ENCODE peak calls at places on chromosomes 2 and 18, in four cellular contexts. V is BJ, R is OCI-LY7, T is nucleus accumbens. B is an unnamed sample.

GRCh38 chr2:9152975-9153402 is 53.6 kb upstream of the ASAP2 start:
- DNase-seq in R (no peak), T (no peak), V (no peak), B (no peak)

GRCh38 chr2:96449637-96450036 is 55.5 kb downstream of the NEURL3 start:
- DNase-seq in R (no peak), V (no peak), T (no peak), B (no peak)

GRCh38 chr18:10015941-10016819 is 102.4 kb downstream of the VAPA start:
- DNase-seq in T (no peak), V (peak; percentile 90), R (peak; percentile 35), B (peak; percentile 96)

GRCh38 chr18:39037925-39038324 is 1472.3 kb upstream of the CELF4 start:
- DNase-seq in V (no peak), R (no peak), T (no peak), B (no peak)

GRCh38 chr2:134917958-134918517 is 584 bp upstream of the CCNT2 start:
- DNase-seq in R (peak; percentile 92), T (no peak), V (peak; percentile 67), B (peak; percentile 4)

GRCh38 chr2:158290225-158290624 is 166.3 kb downstream of the CCDC148 start:
- DNase-seq in R (no peak), V (no peak), T (no peak), B (no peak)

GRCh38 chr2:200310545-200310971 is 4.1 kb downstream of the SPATS2L start:
- DNase-seq in T (no peak), V (no peak), R (no peak), B (no peak)

GRCh38 chr2:46806526-46806925 is 109.1 kb downstream of the MCFD2 start:
- DNase-seq in T (no peak), R (no peak), V (no peak), B (no peak)

GRCh38 chr2:12754643-12755042 is 37.9 kb downstream of the TRIB2 start:
- DNase-seq in T (no peak), R (no peak), V (no peak), B (no peak)

GRCh38 chr18:44801796-44802195 is 121.1 kb downstream of the SETBP1 start:
- DNase-seq in T (no peak), V (no peak), R (no peak), B (no peak)

GRCh38 chr2:32711219-32711618 is 83.4 kb downstream of the TTC27 start:
- DNase-seq in V (no peak), R (no peak), T (no peak), B (no peak)

GRCh38 chr18:67845035-67845434 is 328.5 kb upstream of the DSEL start:
- DNase-seq in V (no peak), R (no peak), T (no peak), B (no peak)

GRCh38 chr2:64205415-64205814 is 61.2 kb upstream of the PELI1 start:
- DNase-seq in T (no peak), R (no peak), V (no peak), B (no peak)

GRCh38 chr18:49155857-49156256 is 205.1 kb upstream of the SMAD7 start:
- DNase-seq in T (no peak), V (no peak), R (no peak), B (no peak)

GRCh38 chr2:64624862-64625261 is 28.9 kb downstream of the SERTAD2 start:
- DNase-seq in V (no peak), R (no peak), T (no peak), B (no peak)

GRCh38 chr2:79887747-79888374 is 375.0 kb downstream of the CTNNA2 start:
- DNase-seq in V (peak; percentile 6), T (peak; percentile 6), R (peak; percentile 57), B (peak; percentile 12)

GRCh38 chr2:238635637-238636036 is 208.9 kb downstream of the ASB1 start:
- DNase-seq in R (no peak), V (peak; percentile 93), T (no peak), B (no peak)